ENCODE peak calls at places on chromosomes 12 and 14, in ten cellular contexts. One of them, this sample, is unnamed.

GRCh38 chr12:112380663-112381420 is 1.4 kb downstream of the HECTD4 start:
- DNase-seq in AG04449: no peak
- DNase-seq in left lung: no peak
- DNase-seq in lower lobe of right lung: no peak
- DNase-seq in astrocyte of the cerebellum: no peak
- DNase-seq in brain microvascular endothelial cell: no peak
- DNase-seq in gastrocnemius medialis: no peak
- DNase-seq in upper lobe of right lung: no peak
- DNase-seq in thyroid gland: no peak
- DNase-seq in NB4: peak; percentile 25
- DNase-seq in this sample: no peak

GRCh38 chr12:70543444-70543843 is 93.8 kb downstream of the PTPRB start:
- DNase-seq in thyroid gland: no peak
- DNase-seq in left lung: no peak
- DNase-seq in NB4: no peak
- DNase-seq in astrocyte of the cerebellum: peak; percentile 56
- DNase-seq in lower lobe of right lung: no peak
- DNase-seq in upper lobe of right lung: no peak
- DNase-seq in gastrocnemius medialis: no peak
- DNase-seq in AG04449: peak; percentile 96
- DNase-seq in brain microvascular endothelial cell: peak; percentile 93
- DNase-seq in this sample: peak; percentile 33

GRCh38 chr14:73742520-73743238 is 28.5 kb upstream of the PNMA1 start:
- DNase-seq in lower lobe of right lung: no peak
- DNase-seq in astrocyte of the cerebellum: no peak
- DNase-seq in AG04449: no peak
- DNase-seq in thyroid gland: no peak
- DNase-seq in brain microvascular endothelial cell: no peak
- DNase-seq in upper lobe of right lung: no peak
- DNase-seq in gastrocnemius medialis: no peak
- DNase-seq in NB4: no peak
- DNase-seq in left lung: no peak
- DNase-seq in this sample: no peak

GRCh38 chr12:59084758-59085383 is 164.6 kb upstream of the LRIG3 start:
- DNase-seq in brain microvascular endothelial cell: no peak
- DNase-seq in lower lobe of right lung: no peak
- DNase-seq in thyroid gland: peak; percentile 20
- DNase-seq in NB4: no peak
- DNase-seq in AG04449: peak; percentile 34
- DNase-seq in astrocyte of the cerebellum: peak; percentile 90
- DNase-seq in gastrocnemius medialis: no peak
- DNase-seq in upper lobe of right lung: no peak
- DNase-seq in left lung: peak; percentile 45
- DNase-seq in this sample: no peak

GRCh38 chr12:8992086-8992409 is 2.7 kb downstream of the KLRG1 start:
- DNase-seq in thyroid gland: no peak
- DNase-seq in brain microvascular endothelial cell: no peak
- DNase-seq in AG04449: no peak
- DNase-seq in astrocyte of the cerebellum: no peak
- DNase-seq in left lung: no peak
- DNase-seq in lower lobe of right lung: no peak
- DNase-seq in NB4: peak; percentile 9
- DNase-seq in gastrocnemius medialis: no peak
- DNase-seq in upper lobe of right lung: no peak
- DNase-seq in this sample: no peak

GRCh38 chr12:48580831-48581230 is 11.0 kb upstream of the LALBA start:
- DNase-seq in astrocyte of the cerebellum: no peak
- DNase-seq in gastrocnemius medialis: no peak
- DNase-seq in AG04449: no peak
- DNase-seq in thyroid gland: no peak
- DNase-seq in brain microvascular endothelial cell: no peak
- DNase-seq in NB4: no peak
- DNase-seq in upper lobe of right lung: no peak
- DNase-seq in left lung: no peak
- DNase-seq in lower lobe of right lung: no peak
- DNase-seq in this sample: no peak

GRCh38 chr14:51488569-51489220 is 163.0 kb upstream of the FRMD6 start:
- DNase-seq in thyroid gland: no peak
- DNase-seq in NB4: no peak
- DNase-seq in gastrocnemius medialis: no peak
- DNase-seq in brain microvascular endothelial cell: no peak
- DNase-seq in lower lobe of right lung: no peak
- DNase-seq in left lung: no peak
- DNase-seq in astrocyte of the cerebellum: no peak
- DNase-seq in AG04449: no peak
- DNase-seq in upper lobe of right lung: no peak
- DNase-seq in this sample: no peak

GRCh38 chr14:50521912-50522341 is 10.4 kb downstream of the MAP4K5 start:
- DNase-seq in AG04449: no peak
- DNase-seq in brain microvascular endothelial cell: peak; percentile 49
- DNase-seq in upper lobe of right lung: no peak
- DNase-seq in astrocyte of the cerebellum: no peak
- DNase-seq in left lung: no peak
- DNase-seq in lower lobe of right lung: no peak
- DNase-seq in thyroid gland: no peak
- DNase-seq in NB4: no peak
- DNase-seq in gastrocnemius medialis: no peak
- DNase-seq in this sample: no peak

GRCh38 chr12:51424094-51424661 is 453 bp upstream of the SLC4A8 start:
- DNase-seq in NB4: no peak
- DNase-seq in upper lobe of right lung: no peak
- DNase-seq in gastrocnemius medialis: no peak
- DNase-seq in brain microvascular endothelial cell: no peak
- DNase-seq in left lung: no peak
- DNase-seq in thyroid gland: no peak
- DNase-seq in astrocyte of the cerebellum: no peak
- DNase-seq in AG04449: no peak
- DNase-seq in lower lobe of right lung: no peak
- DNase-seq in this sample: no peak

GRCh38 chr14:69090187-69090789 is 62.6 kb downstream of the DCAF5 start:
- DNase-seq in NB4: peak; percentile 43
- DNase-seq in upper lobe of right lung: no peak
- DNase-seq in thyroid gland: peak; percentile 55
- DNase-seq in lower lobe of right lung: no peak
- DNase-seq in left lung: no peak
- DNase-seq in gastrocnemius medialis: no peak
- DNase-seq in AG04449: no peak
- DNase-seq in astrocyte of the cerebellum: no peak
- DNase-seq in brain microvascular endothelial cell: peak; percentile 33
- DNase-seq in this sample: no peak

GRCh38 chr12:15732341-15733061 is 56.7 kb downstream of the EPS8 start:
- DNase-seq in left lung: no peak
- DNase-seq in lower lobe of right lung: no peak
- DNase-seq in astrocyte of the cerebellum: peak; percentile 49
- DNase-seq in AG04449: no peak
- DNase-seq in brain microvascular endothelial cell: no peak
- DNase-seq in thyroid gland: no peak
- DNase-seq in gastrocnemius medialis: no peak
- DNase-seq in NB4: no peak
- DNase-seq in upper lobe of right lung: no peak
- DNase-seq in this sample: peak; percentile 90

GRCh38 chr12:68958337-68958736 is 25.4 kb upstream of the CPM start:
- DNase-seq in brain microvascular endothelial cell: no peak
- DNase-seq in upper lobe of right lung: no peak
- DNase-seq in NB4: peak; percentile 55
- DNase-seq in gastrocnemius medialis: no peak
- DNase-seq in AG04449: no peak
- DNase-seq in left lung: no peak
- DNase-seq in lower lobe of right lung: no peak
- DNase-seq in astrocyte of the cerebellum: no peak
- DNase-seq in thyroid gland: no peak
- DNase-seq in this sample: no peak

GRCh38 chr12:67747869-67748760 is 99.6 kb downstream of the DYRK2 start:
- DNase-seq in brain microvascular endothelial cell: no peak
- DNase-seq in upper lobe of right lung: no peak
- DNase-seq in NB4: no peak
- DNase-seq in lower lobe of right lung: no peak
- DNase-seq in left lung: no peak
- DNase-seq in thyroid gland: peak; percentile 3
- DNase-seq in AG04449: no peak
- DNase-seq in astrocyte of the cerebellum: peak; percentile 8
- DNase-seq in gastrocnemius medialis: peak; percentile 73
- DNase-seq in this sample: peak; percentile 60

GRCh38 chr12:4269279-4269991 is 4.1 kb upstream of the CCND2 start:
- DNase-seq in NB4: peak; percentile 92
- DNase-seq in gastrocnemius medialis: peak; percentile 46
- DNase-seq in thyroid gland: peak; percentile 86
- DNase-seq in brain microvascular endothelial cell: peak; percentile 34
- DNase-seq in upper lobe of right lung: peak; percentile 89
- DNase-seq in left lung: peak; percentile 95
- DNase-seq in lower lobe of right lung: peak; percentile 83
- DNase-seq in astrocyte of the cerebellum: no peak
- DNase-seq in AG04449: no peak
- DNase-seq in this sample: no peak

GRCh38 chr12:4266990-4267389 is 6.6 kb upstream of the CCND2 start:
- DNase-seq in brain microvascular endothelial cell: no peak
- DNase-seq in astrocyte of the cerebellum: no peak
- DNase-seq in lower lobe of right lung: no peak
- DNase-seq in NB4: no peak
- DNase-seq in upper lobe of right lung: no peak
- DNase-seq in thyroid gland: no peak
- DNase-seq in gastrocnemius medialis: no peak
- DNase-seq in AG04449: no peak
- DNase-seq in left lung: no peak
- DNase-seq in this sample: no peak

GRCh38 chr12:4270016-4270669 is 3.4 kb upstream of the CCND2 start:
- DNase-seq in thyroid gland: peak; percentile 15
- DNase-seq in AG04449: no peak
- DNase-seq in gastrocnemius medialis: no peak
- DNase-seq in NB4: no peak
- DNase-seq in upper lobe of right lung: no peak
- DNase-seq in astrocyte of the cerebellum: no peak
- DNase-seq in brain microvascular endothelial cell: no peak
- DNase-seq in left lung: peak; percentile 85
- DNase-seq in lower lobe of right lung: no peak
- DNase-seq in this sample: no peak

GRCh38 chr12:4268549-4269181 is 4.9 kb upstream of the CCND2 start:
- DNase-seq in left lung: no peak
- DNase-seq in upper lobe of right lung: no peak
- DNase-seq in AG04449: no peak
- DNase-seq in thyroid gland: peak; percentile 16
- DNase-seq in astrocyte of the cerebellum: no peak
- DNase-seq in lower lobe of right lung: no peak
- DNase-seq in brain microvascular endothelial cell: no peak
- DNase-seq in gastrocnemius medialis: no peak
- DNase-seq in NB4: peak; percentile 52
- DNase-seq in this sample: no peak

GRCh38 chr12:4267904-4268548 is 5.5 kb upstream of the CCND2 start:
- DNase-seq in NB4: no peak
- DNase-seq in left lung: no peak
- DNase-seq in thyroid gland: no peak
- DNase-seq in lower lobe of right lung: no peak
- DNase-seq in brain microvascular endothelial cell: no peak
- DNase-seq in upper lobe of right lung: no peak
- DNase-seq in astrocyte of the cerebellum: no peak
- DNase-seq in AG04449: no peak
- DNase-seq in gastrocnemius medialis: no peak
- DNase-seq in this sample: no peak
- H3K4me3 ChIP-seq in NB4: peak overlapping the region; percentile 75
- H3K4me3 ChIP-seq in left lung: no peak overlapping the region
- H3K4me3 ChIP-seq in thyroid gland: no peak overlapping the region
- H3K4me3 ChIP-seq in lower lobe of right lung: peak overlapping the region; percentile 77
- H3K4me3 ChIP-seq in brain microvascular endothelial cell: no peak overlapping the region
- H3K4me3 ChIP-seq in upper lobe of right lung: peak overlapping the region; percentile 77
- H3K4me3 ChIP-seq in astrocyte of the cerebellum: no peak overlapping the region
- H3K4me3 ChIP-seq in AG04449: no peak overlapping the region
- H3K4me3 ChIP-seq in gastrocnemius medialis: peak overlapping the region; percentile 59
- H3K4me3 ChIP-seq in this sample: no peak overlapping the region

GRCh38 chr14:31266437-31267331 is 59.1 kb upstream of the HECTD1 start:
- DNase-seq in gastrocnemius medialis: no peak
- DNase-seq in brain microvascular endothelial cell: no peak
- DNase-seq in left lung: no peak
- DNase-seq in AG04449: no peak
- DNase-seq in NB4: no peak
- DNase-seq in astrocyte of the cerebellum: no peak
- DNase-seq in lower lobe of right lung: no peak
- DNase-seq in thyroid gland: no peak
- DNase-seq in upper lobe of right lung: no peak
- DNase-seq in this sample: no peak

GRCh38 chr14:31269599-31270195 is 62.1 kb upstream of the HECTD1 start:
- DNase-seq in AG04449: no peak
- DNase-seq in gastrocnemius medialis: no peak
- DNase-seq in upper lobe of right lung: no peak
- DNase-seq in lower lobe of right lung: no peak
- DNase-seq in NB4: no peak
- DNase-seq in thyroid gland: no peak
- DNase-seq in astrocyte of the cerebellum: no peak
- DNase-seq in brain microvascular endothelial cell: no peak
- DNase-seq in left lung: no peak
- DNase-seq in this sample: no peak

GRCh38 chr14:31268216-31268615 is 60.6 kb upstream of the HECTD1 start:
- DNase-seq in upper lobe of right lung: no peak
- DNase-seq in AG04449: no peak
- DNase-seq in lower lobe of right lung: no peak
- DNase-seq in NB4: no peak
- DNase-seq in astrocyte of the cerebellum: no peak
- DNase-seq in thyroid gland: no peak
- DNase-seq in left lung: no peak
- DNase-seq in brain microvascular endothelial cell: no peak
- DNase-seq in gastrocnemius medialis: no peak
- DNase-seq in this sample: no peak

GRCh38 chr14:31271648-31272047 is 64.1 kb upstream of the HECTD1 start:
- DNase-seq in AG04449: no peak
- DNase-seq in brain microvascular endothelial cell: no peak
- DNase-seq in lower lobe of right lung: no peak
- DNase-seq in astrocyte of the cerebellum: no peak
- DNase-seq in thyroid gland: no peak
- DNase-seq in NB4: no peak
- DNase-seq in gastrocnemius medialis: no peak
- DNase-seq in left lung: no peak
- DNase-seq in upper lobe of right lung: no peak
- DNase-seq in this sample: no peak

GRCh38 chr14:31270196-31270772 is 62.7 kb upstream of the HECTD1 start:
- DNase-seq in brain microvascular endothelial cell: no peak
- DNase-seq in AG04449: no peak
- DNase-seq in gastrocnemius medialis: no peak
- DNase-seq in NB4: peak; percentile 29
- DNase-seq in thyroid gland: no peak
- DNase-seq in lower lobe of right lung: peak; percentile 57
- DNase-seq in astrocyte of the cerebellum: no peak
- DNase-seq in upper lobe of right lung: peak; percentile 69
- DNase-seq in left lung: no peak
- DNase-seq in this sample: no peak
- TF ChIP-seq CTCF in brain microvascular endothelial cell: peak; percentile 43
- TF ChIP-seq CTCF in AG04449: no peak
- TF ChIP-seq CTCF in gastrocnemius medialis: no peak
- TF ChIP-seq CTCF in NB4: peak; percentile 22
- TF ChIP-seq CTCF in thyroid gland: no peak
- TF ChIP-seq CTCF in lower lobe of right lung: peak; percentile 53
- TF ChIP-seq CTCF in astrocyte of the cerebellum: peak; percentile 6
- TF ChIP-seq CTCF in upper lobe of right lung: peak; percentile 47
- TF ChIP-seq CTCF in left lung: peak; percentile 13
- TF ChIP-seq CTCF in this sample: peak; percentile 55

GRCh38 chr12:57783466-57783801 is 847 bp downstream of the TSFM start:
- DNase-seq in NB4: no peak
- DNase-seq in brain microvascular endothelial cell: no peak
- DNase-seq in left lung: no peak
- DNase-seq in astrocyte of the cerebellum: no peak
- DNase-seq in thyroid gland: no peak
- DNase-seq in gastrocnemius medialis: no peak
- DNase-seq in upper lobe of right lung: no peak
- DNase-seq in AG04449: no peak
- DNase-seq in lower lobe of right lung: no peak
- DNase-seq in this sample: no peak
- H3K4me3 ChIP-seq in NB4: peak overlapping the region; percentile 96
- H3K4me3 ChIP-seq in brain microvascular endothelial cell: peak overlapping the region; percentile 99
- H3K4me3 ChIP-seq in left lung: peak overlapping the region; percentile 83
- H3K4me3 ChIP-seq in astrocyte of the cerebellum: peak overlapping the region; percentile 67
- H3K4me3 ChIP-seq in thyroid gland: peak overlapping the region; percentile 93
- H3K4me3 ChIP-seq in gastrocnemius medialis: peak overlapping the region; percentile 98
- H3K4me3 ChIP-seq in upper lobe of right lung: peak overlapping the region; percentile 95
- H3K4me3 ChIP-seq in AG04449: peak overlapping the region; percentile 94
- H3K4me3 ChIP-seq in lower lobe of right lung: peak overlapping the region; percentile 93
- H3K4me3 ChIP-seq in this sample: peak overlapping the region; percentile 95

GRCh38 chr14:49106721-49107689 is 479.2 kb downstream of the RPS29 start:
- DNase-seq in brain microvascular endothelial cell: peak; percentile 80
- DNase-seq in gastrocnemius medialis: no peak
- DNase-seq in upper lobe of right lung: no peak
- DNase-seq in left lung: no peak
- DNase-seq in NB4: no peak
- DNase-seq in AG04449: no peak
- DNase-seq in thyroid gland: no peak
- DNase-seq in lower lobe of right lung: no peak
- DNase-seq in astrocyte of the cerebellum: no peak
- DNase-seq in this sample: no peak
- TF ChIP-seq CTCF in brain microvascular endothelial cell: no peak
- TF ChIP-seq CTCF in gastrocnemius medialis: no peak
- TF ChIP-seq CTCF in upper lobe of right lung: no peak
- TF ChIP-seq CTCF in left lung: no peak
- TF ChIP-seq CTCF in NB4: no peak
- TF ChIP-seq CTCF in AG04449: no peak
- TF ChIP-seq CTCF in thyroid gland: no peak
- TF ChIP-seq CTCF in lower lobe of right lung: no peak
- TF ChIP-seq CTCF in astrocyte of the cerebellum: no peak
- TF ChIP-seq CTCF in this sample: no peak